ENCODE peak calls at places on chromosomes 13 and 19, in ten cellular contexts. Y is Caki2; J is GM03348; W is GDM1; H is posterior vena cava; U is A549; E is stimulated activated CD4-positive, alpha-beta T cell treated with anti-CD3 and anti-CD28 coated beads, Interleukin-2, amount 100 ng/mL, for 48 hours; X is sigmoid colon; T is amygdala; R is omental fat pad. G is an unnamed sample.

GRCh38 chr19:40827386-40828247 is 22.6 kb downstream of the CYP2A6 start:
- DNase-seq in T (no peak), H (no peak), U (no peak), J (no peak), E (no peak), X (no peak), R (no peak), Y (no peak), W (no peak), G (no peak)

GRCh38 chr19:38023245-38023644 is 116.2 kb downstream of the SIPA1L3 start:
- DNase-seq in U (no peak), W (no peak), J (peak), R (no peak), H (no peak), X (no peak), T (no peak), Y (no peak), E (no peak), G (no peak)

GRCh38 chr13:72221276-72221962 is 354.4 kb upstream of the DACH1 start:
- DNase-seq in H (no peak), X (no peak), T (no peak), J (no peak), W (peak), E (no peak), Y (peak), R (no peak), U (peak), G (peak)

GRCh38 chr19:53509443-53509842 is 28.5 kb upstream of the ZNF331 start:
- DNase-seq in H (no peak), X (no peak), U (no peak), T (no peak), J (no peak), Y (no peak), E (no peak), W (no peak), R (no peak), G (no peak)

GRCh38 chr19:50361290-50362029 is 4.0 kb downstream of the NAPSA start:
- DNase-seq in J (no peak), E (no peak), Y (peak), X (no peak), W (no peak), U (no peak), T (no peak), H (peak), R (no peak), G (no peak)

GRCh38 chr19:2634228-2634951 is 68.1 kb downstream of the GNG7 start:
- DNase-seq in U (no peak), W (no peak), H (peak), T (peak), J (no peak), Y (no peak), X (no peak), R (no peak), E (no peak), G (peak)

GRCh38 chr19:53580871-53581835 is 43.2 kb downstream of the ZNF331 start:
- DNase-seq in T (no peak), R (no peak), E (no peak), U (no peak), J (no peak), W (no peak), Y (no peak), H (peak), X (no peak), G (no peak)

GRCh38 chr19:14703833-14704232 is 14.0 kb downstream of the ZNF333 start:
- DNase-seq in W (no peak), J (no peak), Y (no peak), T (no peak), X (no peak), H (peak), E (no peak), U (no peak), R (no peak), G (no peak)

GRCh38 chr19:18009412-18010066 is 1.6 kb downstream of the ARRDC2 start:
- DNase-seq in Y (no peak), W (peak), R (no peak), X (no peak), J (no peak), T (no peak), E (no peak), H (no peak), U (no peak), G (no peak)

GRCh38 chr19:1814391-1814790 is 2.3 kb upstream of the ATP8B3 start:
- DNase-seq in W (no peak), U (no peak), X (no peak), Y (no peak), E (no peak), J (no peak), H (no peak), R (no peak), T (no peak), G (no peak)

GRCh38 chr13:22175815-22176214 is 504.9 kb downstream of the FGF9 start:
- DNase-seq in Y (no peak), J (no peak), R (no peak), H (no peak), U (no peak), T (no peak), W (no peak), X (no peak), E (no peak), G (no peak)

GRCh38 chr13:111897846-111898215 is 169.1 kb upstream of the SOX1 start:
- DNase-seq in W (no peak), U (no peak), H (peak), T (no peak), J (no peak), Y (no peak), E (no peak), R (no peak), X (peak), G (no peak)

GRCh38 chr13:100916943-100917342 is 242.3 kb upstream of the TMTC4 start:
- DNase-seq in J (no peak), T (no peak), E (no peak), W (no peak), H (no peak), U (no peak), Y (no peak), X (no peak), R (no peak), G (no peak)

GRCh38 chr13:25180795-25181537 is 8.9 kb upstream of the AMER2 start:
- DNase-seq in H (no peak), E (no peak), W (no peak), J (no peak), X (no peak), R (no peak), Y (no peak), T (no peak), U (no peak), G (no peak)

GRCh38 chr13:98706446-98707110 is 45.9 kb downstream of the SLC15A1 start:
- DNase-seq in J (no peak), R (no peak), E (no peak), W (no peak), U (peak), T (no peak), X (no peak), H (no peak), Y (peak), G (no peak)

GRCh38 chr19:43380771-43381386 is 27.4 kb downstream of the CD177 start:
- DNase-seq in W (no peak), Y (no peak), E (no peak), T (no peak), U (no peak), J (no peak), H (no peak), R (no peak), X (no peak), G (no peak)

GRCh38 chr13:23709521-23709920 is 139.3 kb downstream of the TNFRSF19 start:
- DNase-seq in R (no peak), H (no peak), T (no peak), E (no peak), U (no peak), J (no peak), X (no peak), W (no peak), Y (no peak), G (no peak)